ENCODE peak calls at places on chromosome 11, in nine cellular contexts. One of them, this sample, is unnamed.

GRCh38 chr11:65854871-65855837 is 2.8 kb downstream of the CFL1 start:
- DNase-seq in dorsolateral prefrontal cortex: no peak
- DNase-seq in glutamatergic neuron: no peak
- DNase-seq in stimulated activated CD4-positive, alpha-beta T cell treated with anti-CD3 and anti-CD28 coated beads, Interleukin-15, amount 100 ng/mL, for 1 hour: no peak
- DNase-seq in RKO: no peak
- DNase-seq in bronchial epithelial cell: no peak
- DNase-seq in activated naive CD4-positive, alpha-beta T cell treated with anti-CD3 and anti-CD28 coated beads, Interleukin-2, amount 10 ng/mL, durations not matched to agents 7 days and 5 days: no peak
- DNase-seq in pons: no peak
- DNase-seq in A549: no peak
- DNase-seq in this sample: no peak

GRCh38 chr11:67497656-67498291 is 7.4 kb downstream of the PITPNM1 start:
- DNase-seq in pons: no peak
- DNase-seq in activated naive CD4-positive, alpha-beta T cell treated with anti-CD3 and anti-CD28 coated beads, Interleukin-2, amount 10 ng/mL, durations not matched to agents 7 days and 5 days: no peak
- DNase-seq in bronchial epithelial cell: no peak
- DNase-seq in stimulated activated CD4-positive, alpha-beta T cell treated with anti-CD3 and anti-CD28 coated beads, Interleukin-15, amount 100 ng/mL, for 1 hour: no peak
- DNase-seq in dorsolateral prefrontal cortex: no peak
- DNase-seq in A549: no peak
- DNase-seq in glutamatergic neuron: no peak
- DNase-seq in RKO: no peak
- DNase-seq in this sample: no peak

GRCh38 chr11:65639623-65640482 is 2.0 kb downstream of the SIPA1 start:
- DNase-seq in glutamatergic neuron: no peak
- DNase-seq in stimulated activated CD4-positive, alpha-beta T cell treated with anti-CD3 and anti-CD28 coated beads, Interleukin-15, amount 100 ng/mL, for 1 hour: peak; percentile 40
- DNase-seq in dorsolateral prefrontal cortex: no peak
- DNase-seq in RKO: no peak
- DNase-seq in pons: peak; percentile 56
- DNase-seq in activated naive CD4-positive, alpha-beta T cell treated with anti-CD3 and anti-CD28 coated beads, Interleukin-2, amount 10 ng/mL, durations not matched to agents 7 days and 5 days: peak; percentile 86
- DNase-seq in bronchial epithelial cell: no peak
- DNase-seq in A549: no peak
- DNase-seq in this sample: no peak

GRCh38 chr11:26193714-26194373 is 138.1 kb upstream of the ANO3 start:
- DNase-seq in RKO: no peak
- DNase-seq in bronchial epithelial cell: peak; percentile 50
- DNase-seq in glutamatergic neuron: no peak
- DNase-seq in stimulated activated CD4-positive, alpha-beta T cell treated with anti-CD3 and anti-CD28 coated beads, Interleukin-15, amount 100 ng/mL, for 1 hour: no peak
- DNase-seq in pons: no peak
- DNase-seq in dorsolateral prefrontal cortex: no peak
- DNase-seq in A549: no peak
- DNase-seq in activated naive CD4-positive, alpha-beta T cell treated with anti-CD3 and anti-CD28 coated beads, Interleukin-2, amount 10 ng/mL, durations not matched to agents 7 days and 5 days: no peak
- DNase-seq in this sample: no peak

GRCh38 chr11:72996959-72997358 is 145.2 kb downstream of the FCHSD2 start:
- DNase-seq in A549: no peak
- DNase-seq in bronchial epithelial cell: no peak
- DNase-seq in pons: no peak
- DNase-seq in stimulated activated CD4-positive, alpha-beta T cell treated with anti-CD3 and anti-CD28 coated beads, Interleukin-15, amount 100 ng/mL, for 1 hour: no peak
- DNase-seq in glutamatergic neuron: no peak
- DNase-seq in RKO: no peak
- DNase-seq in dorsolateral prefrontal cortex: no peak
- DNase-seq in activated naive CD4-positive, alpha-beta T cell treated with anti-CD3 and anti-CD28 coated beads, Interleukin-2, amount 10 ng/mL, durations not matched to agents 7 days and 5 days: no peak
- DNase-seq in this sample: no peak

GRCh38 chr11:32353884-32354283 is 81.5 kb downstream of the WT1 start:
- DNase-seq in stimulated activated CD4-positive, alpha-beta T cell treated with anti-CD3 and anti-CD28 coated beads, Interleukin-15, amount 100 ng/mL, for 1 hour: no peak
- DNase-seq in A549: no peak
- DNase-seq in pons: no peak
- DNase-seq in activated naive CD4-positive, alpha-beta T cell treated with anti-CD3 and anti-CD28 coated beads, Interleukin-2, amount 10 ng/mL, durations not matched to agents 7 days and 5 days: no peak
- DNase-seq in RKO: no peak
- DNase-seq in dorsolateral prefrontal cortex: no peak
- DNase-seq in glutamatergic neuron: no peak
- DNase-seq in bronchial epithelial cell: no peak
- DNase-seq in this sample: no peak

GRCh38 chr11:20000393-20001134 is 159.7 kb downstream of the DBX1 start:
- DNase-seq in RKO: no peak
- DNase-seq in bronchial epithelial cell: no peak
- DNase-seq in activated naive CD4-positive, alpha-beta T cell treated with anti-CD3 and anti-CD28 coated beads, Interleukin-2, amount 10 ng/mL, durations not matched to agents 7 days and 5 days: no peak
- DNase-seq in stimulated activated CD4-positive, alpha-beta T cell treated with anti-CD3 and anti-CD28 coated beads, Interleukin-15, amount 100 ng/mL, for 1 hour: no peak
- DNase-seq in dorsolateral prefrontal cortex: peak; percentile 33
- DNase-seq in pons: peak; percentile 76
- DNase-seq in A549: no peak
- DNase-seq in glutamatergic neuron: peak; percentile 52
- DNase-seq in this sample: no peak

GRCh38 chr11:3155691-3156258 is 9.3 kb downstream of the OSBPL5 start:
- DNase-seq in RKO: no peak
- DNase-seq in A549: no peak
- DNase-seq in pons: no peak
- DNase-seq in activated naive CD4-positive, alpha-beta T cell treated with anti-CD3 and anti-CD28 coated beads, Interleukin-2, amount 10 ng/mL, durations not matched to agents 7 days and 5 days: no peak
- DNase-seq in glutamatergic neuron: peak; percentile 19
- DNase-seq in bronchial epithelial cell: no peak
- DNase-seq in stimulated activated CD4-positive, alpha-beta T cell treated with anti-CD3 and anti-CD28 coated beads, Interleukin-15, amount 100 ng/mL, for 1 hour: no peak
- DNase-seq in dorsolateral prefrontal cortex: no peak
- DNase-seq in this sample: no peak

GRCh38 chr11:110711776-110712642 is at the start of gene ARHGAP20:
- DNase-seq in glutamatergic neuron: peak; percentile 76
- DNase-seq in dorsolateral prefrontal cortex: no peak
- DNase-seq in pons: peak; percentile 49
- DNase-seq in A549: peak; percentile 15
- DNase-seq in RKO: no peak
- DNase-seq in stimulated activated CD4-positive, alpha-beta T cell treated with anti-CD3 and anti-CD28 coated beads, Interleukin-15, amount 100 ng/mL, for 1 hour: no peak
- DNase-seq in bronchial epithelial cell: no peak
- DNase-seq in activated naive CD4-positive, alpha-beta T cell treated with anti-CD3 and anti-CD28 coated beads, Interleukin-2, amount 10 ng/mL, durations not matched to agents 7 days and 5 days: peak; percentile 55
- DNase-seq in this sample: peak; percentile 61

This sample was measured in HuH-7.